ENCODE peak calls at places on chromosomes 5 and 9, in nine cellular contexts. Y, I, M, T, B, A, N, Z and X are unnamed samples. For H3K27me3, the result is how much of the 10 kb centered on the place peaks cover.

GRCh38 chr5:117621921-117622320 is 1047.3 kb upstream of the SEMA6A start:
- DNase-seq in Y (no peak), I (no peak), M (no peak), T (no peak), B (no peak), A (no peak), N (no peak), Z (no peak), X (no peak)

GRCh38 chr9:136107953-136108647 is 10.6 kb downstream of the TMEM250 start:
- DNase-seq in Y (no peak), I (no peak), M (no peak), T (no peak), B (no peak), A (no peak), N (no peak), Z (no peak), X (peak)

GRCh38 chr5:95884021-95884333 is 61.5 kb upstream of the GLRX start:
- DNase-seq in Y (no peak), I (no peak), M (no peak), T (no peak), B (no peak), A (no peak), N (no peak), Z (no peak), X (no peak)

GRCh38 chr5:139443766-139444473 is 4.6 kb upstream of the DNAJC18 start:
- DNase-seq in Y (no peak), I (no peak), M (no peak), T (no peak), B (no peak), A (no peak), N (peak), Z (no peak), X (peak)

GRCh38 chr5:8848997-8849585 is 696.8 kb downstream of the SEMA5A start:
- DNase-seq in Y (no peak), I (no peak), M (no peak), T (no peak), B (no peak), A (no peak), N (no peak), Z (no peak), X (no peak)

GRCh38 chr5:145975361-145976066 is 39.1 kb downstream of the SH3RF2 start:
- DNase-seq in Y (peak), I (no peak), M (no peak), T (peak), B (peak), A (no peak), N (peak), Z (no peak), X (peak)

GRCh38 chr5:83900307-83900706 is 179.7 kb upstream of the HAPLN1 start:
- DNase-seq in Y (no peak), I (peak), M (no peak), T (no peak), B (no peak), A (no peak), N (no peak), Z (no peak), X (no peak)

GRCh38 chr5:75335952-75336624 is 932 bp upstream of the HMGCR start:
- DNase-seq in Y (peak), I (no peak), M (no peak), T (no peak), B (peak), A (no peak), N (peak), Z (no peak), X (peak)

GRCh38 chr5:169003721-169004481 is 297.0 kb downstream of the SLIT3 start:
- DNase-seq in Y (no peak), I (peak), M (no peak), T (no peak), B (no peak), A (no peak), N (no peak), Z (no peak), X (no peak)

DNA sequence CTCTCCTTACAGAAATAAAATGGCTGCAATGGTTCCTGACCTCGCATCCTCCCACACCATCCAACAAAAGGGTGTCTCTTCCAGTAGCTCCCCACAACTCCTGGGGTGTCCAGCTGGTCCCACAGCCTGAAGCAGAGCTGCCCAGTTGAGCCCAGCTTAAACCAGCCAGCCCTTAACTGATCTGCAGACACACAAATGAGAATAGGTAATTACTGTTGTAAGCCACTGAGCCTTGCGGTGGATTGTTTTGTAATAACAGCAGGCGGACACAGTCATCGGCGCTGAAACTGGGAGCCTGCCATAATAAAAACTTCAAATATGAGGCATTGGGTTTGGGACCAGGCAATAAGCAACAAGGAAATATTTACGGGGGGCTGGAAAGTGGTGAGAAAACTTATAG is 10.4 kb upstream of the ZBTB43 start:
- DNase-seq in Y (no peak), I (no peak), M (no peak), T (no peak), B (no peak), A (no peak), N (no peak), Z (no peak), X (no peak)
- H3K27me3 ChIP-seq in Y (under half), I (under half), M (under half), T (under half), B (under half), A (under half), N (under half), Z (under half), X (under half)

DNA sequence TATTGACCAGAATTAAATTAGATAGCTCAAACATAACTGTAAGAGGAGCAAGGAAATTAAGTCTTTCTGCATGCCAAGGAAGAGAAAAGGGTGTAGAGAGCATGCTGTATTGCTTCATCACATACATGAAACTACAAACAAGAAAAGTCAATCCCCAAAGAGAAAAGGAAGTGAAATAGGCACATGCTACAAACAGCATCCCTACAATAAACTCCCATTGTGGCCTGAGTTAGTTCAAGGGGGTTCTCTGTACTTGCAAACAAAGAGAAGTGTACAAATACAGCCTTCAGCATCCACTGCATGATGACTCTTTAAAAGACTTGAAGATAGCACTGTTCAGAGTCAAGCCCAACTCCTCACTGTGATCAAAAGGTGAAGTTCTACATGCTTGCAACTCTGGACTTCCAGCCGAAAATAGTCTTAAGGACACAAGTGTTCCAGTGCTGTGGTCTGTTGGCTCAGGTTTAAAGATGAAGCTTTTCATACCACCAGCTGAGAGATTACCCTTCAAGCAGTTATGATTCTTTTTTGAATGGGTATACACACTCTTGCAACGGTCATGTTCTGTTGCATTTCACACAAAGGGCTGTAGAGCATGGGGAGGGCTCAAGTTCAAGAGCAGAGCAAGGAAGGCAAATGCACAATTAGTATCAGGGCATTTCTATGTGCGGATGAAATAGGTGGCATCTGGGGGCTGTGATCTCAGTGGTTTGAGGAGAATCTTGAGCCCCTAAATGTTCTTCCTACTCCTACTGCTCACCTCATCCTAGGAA is 534.5 kb downstream of the EBF1 start:
- DNase-seq in Y (no peak), I (no peak), M (no peak), T (no peak), B (no peak), A (no peak), N (no peak), Z (no peak), X (no peak)
- H3K27ac ChIP-seq in Y (no peak), I (no peak), M (no peak), T (no peak), B (no peak), A (no peak), N (no peak), Z (no peak), X (no peak)

DNA sequence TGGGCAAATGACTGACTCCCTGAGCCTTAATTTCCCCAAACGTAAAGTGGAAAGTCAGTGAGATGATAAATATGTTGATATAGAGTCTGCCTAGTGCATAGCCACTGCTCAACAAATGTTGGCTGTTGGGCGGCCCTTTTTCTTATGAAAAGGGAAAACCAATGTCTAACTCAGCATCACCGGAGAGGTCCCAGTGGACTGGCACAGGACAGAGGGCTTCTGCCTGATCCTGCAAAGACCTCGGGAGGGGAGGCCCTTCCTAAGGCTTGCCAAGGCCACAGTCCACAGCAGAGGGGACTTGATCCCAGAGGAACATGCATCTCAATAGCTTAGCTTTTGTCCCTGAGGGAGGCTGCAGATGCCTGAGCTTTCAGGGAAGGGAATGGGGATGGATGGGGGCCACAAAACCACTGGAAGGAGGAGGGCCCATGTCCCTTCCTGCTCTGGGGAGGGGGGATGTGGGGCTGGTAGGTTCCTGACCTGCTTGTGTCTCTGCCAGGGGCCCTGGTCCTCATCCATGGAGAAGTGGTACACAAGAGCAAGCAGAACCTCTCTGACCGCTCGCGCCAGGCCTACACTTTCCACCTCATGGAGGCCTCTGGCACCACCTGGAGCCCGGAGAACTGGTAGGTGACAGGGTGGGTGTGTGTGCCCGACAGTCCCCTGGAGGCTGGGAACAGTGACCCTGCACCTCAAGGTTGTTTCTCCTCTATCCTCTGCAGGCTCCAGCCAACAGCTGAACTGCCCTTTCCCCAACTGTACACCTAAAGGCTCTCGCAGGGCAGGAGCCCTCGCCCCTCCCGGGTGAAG is 6.3 kb downstream of the DOLK start:
- DNase-seq in Y (no peak), I (no peak), M (no peak), T (no peak), B (no peak), A (no peak), N (no peak), Z (no peak), X (no peak)
- H3K4me3 ChIP-seq in Y (no peak), I (no peak), M (no peak), T (no peak), B (no peak), A (no peak), N (no peak), Z (no peak), X (no peak)

GRCh38 chr5:11797132-11797531 is 107.1 kb downstream of the CTNND2 start:
- DNase-seq in Y (no peak), I (peak), M (peak), T (no peak), B (no peak), A (no peak), N (no peak), Z (no peak), X (peak)

GRCh38 chr5:11791777-11792176 is 112.5 kb downstream of the CTNND2 start:
- DNase-seq in Y (no peak), I (no peak), M (no peak), T (no peak), B (no peak), A (no peak), N (no peak), Z (no peak), X (no peak)

GRCh38 chr5:11792621-11793020 is 111.6 kb downstream of the CTNND2 start:
- DNase-seq in Y (no peak), I (no peak), M (no peak), T (no peak), B (no peak), A (no peak), N (no peak), Z (no peak), X (no peak)

GRCh38 chr5:11790201-11790600 is 114.0 kb downstream of the CTNND2 start:
- DNase-seq in Y (no peak), I (no peak), M (no peak), T (no peak), B (no peak), A (no peak), N (no peak), Z (no peak), X (no peak)

GRCh38 chr5:11793396-11793795 is 110.8 kb downstream of the CTNND2 start:
- DNase-seq in Y (no peak), I (no peak), M (no peak), T (no peak), B (no peak), A (no peak), N (no peak), Z (no peak), X (no peak)
- H3K27me3 ChIP-seq in Y (under half), I (under half), M (under half), T (under half), B (under half), A (under half), N (under half), Z (under half), X (under half)

GRCh38 chr9:113564804-113565237 is 101.3 kb downstream of the RGS3 start:
- DNase-seq in Y (no peak), I (peak), M (peak), T (peak), B (no peak), A (peak), N (no peak), Z (no peak), X (peak)
- H3K27ac ChIP-seq in Y (peak), I (no peak), M (peak), T (peak), B (no peak), A (peak), N (peak), Z (peak), X (peak)

GRCh38 chr5:176620333-176620981 is 9.9 kb downstream of the SNCB start:
- DNase-seq in Y (no peak), I (no peak), M (no peak), T (peak), B (no peak), A (no peak), N (no peak), Z (no peak), X (no peak)

GRCh38 chr5:176618783-176619182 is 8.8 kb upstream of the GPRIN1 start:
- DNase-seq in Y (no peak), I (no peak), M (no peak), T (no peak), B (no peak), A (no peak), N (no peak), Z (no peak), X (no peak)

GRCh38 chr5:176619569-176620332 is 9.8 kb upstream of the GPRIN1 start:
- DNase-seq in Y (no peak), I (no peak), M (no peak), T (no peak), B (no peak), A (no peak), N (no peak), Z (no peak), X (no peak)

GRCh38 chr5:176621661-176622079 is 8.7 kb downstream of the SNCB start:
- DNase-seq in Y (no peak), I (no peak), M (no peak), T (no peak), B (no peak), A (no peak), N (no peak), Z (no peak), X (peak)

DNA sequence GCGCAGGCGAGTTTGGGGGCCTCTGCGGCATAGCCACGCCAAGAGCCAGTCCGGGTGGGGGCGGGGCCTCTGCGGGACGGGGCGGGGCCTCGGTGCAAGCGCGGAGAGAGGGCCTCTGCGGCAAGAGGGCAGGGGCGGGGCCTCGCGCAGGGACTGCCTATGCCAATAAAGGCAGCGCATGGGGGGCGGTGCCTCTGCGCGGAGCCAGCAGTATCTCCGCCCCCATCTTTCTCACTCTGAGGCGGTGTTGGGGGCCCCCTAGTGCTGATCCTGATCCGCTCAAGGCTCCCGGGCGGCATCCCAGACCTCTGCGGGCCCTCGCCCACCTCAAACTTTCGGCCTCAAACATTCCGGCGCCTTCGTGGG is 9.2 kb upstream of the GPRIN1 start:
- DNase-seq in Y (no peak), I (peak), M (peak), T (no peak), B (peak), A (peak), N (peak), Z (no peak), X (no peak)
- H3K4me3 ChIP-seq in Y (no peak), I (peak), M (no peak), T (no peak), B (peak), A (no peak), N (peak), Z (no peak), X (no peak)

DNA sequence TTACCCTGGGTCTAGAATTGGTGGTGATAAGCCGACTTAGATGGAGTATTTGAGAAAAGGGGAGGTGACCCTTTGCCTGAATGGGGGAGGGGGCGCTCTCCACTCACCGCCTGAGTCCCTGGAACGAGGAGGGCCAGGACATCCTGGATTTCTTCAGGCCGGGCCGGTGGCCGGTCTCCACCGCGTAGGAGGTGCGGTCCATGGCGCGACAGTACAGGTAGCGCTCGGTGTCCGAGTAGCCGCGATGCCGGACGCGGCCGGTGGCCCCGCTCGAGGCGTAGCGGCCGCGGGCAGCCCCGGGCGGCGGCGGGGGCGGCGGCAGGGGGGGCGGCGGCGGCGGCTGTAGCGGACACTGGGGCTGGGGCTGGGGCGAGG is 478 bp downstream of the PDE4D start:
- DNase-seq in Y (no peak), I (peak), M (no peak), T (no peak), B (no peak), A (no peak), N (no peak), Z (no peak), X (no peak)
- H3K27me3 ChIP-seq in Y (under half), I (half or more), M (under half), T (under half), B (under half), A (half or more), N (under half), Z (under half), X (under half)

DNA sequence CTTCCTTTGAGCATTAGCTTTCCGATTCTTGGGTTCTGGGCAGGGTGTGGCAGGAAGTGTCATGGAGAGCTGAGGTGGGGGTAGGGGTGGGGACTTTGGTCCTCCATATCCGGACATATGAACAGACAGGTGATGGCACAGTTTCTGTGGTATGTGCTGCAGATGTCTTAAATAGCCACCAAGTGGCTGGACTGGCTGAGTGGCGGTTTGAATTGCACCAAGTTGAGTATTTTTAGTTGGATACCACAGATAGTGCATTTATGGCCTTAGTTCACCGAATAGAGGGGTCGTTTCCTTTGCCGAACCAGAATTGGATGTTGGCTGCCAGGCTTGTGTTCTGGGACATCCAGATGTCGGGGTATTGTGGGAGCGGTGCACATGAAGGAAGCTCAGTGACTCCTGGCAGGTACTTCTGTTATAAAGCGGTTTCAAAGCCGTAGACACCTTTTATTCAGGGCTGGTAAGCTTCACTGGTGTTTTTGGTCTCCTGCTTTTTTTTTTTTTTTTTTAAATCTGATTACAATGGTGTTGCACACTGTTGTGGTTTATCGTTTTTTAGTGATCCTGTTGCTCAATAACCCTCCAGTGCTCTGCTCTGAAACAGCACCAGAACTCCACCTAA is 15.1 kb upstream of the TNFAIP8 start:
- DNase-seq in Y (no peak), I (no peak), M (no peak), T (no peak), B (no peak), A (no peak), N (no peak), Z (no peak), X (no peak)
- H3K27ac ChIP-seq in Y (no peak), I (no peak), M (no peak), T (no peak), B (no peak), A (no peak), N (no peak), Z (no peak), X (no peak)

GRCh38 chr5:67006152-67006848 is 190.3 kb downstream of the CD180 start:
- DNase-seq in Y (no peak), I (no peak), M (no peak), T (no peak), B (no peak), A (no peak), N (no peak), Z (no peak), X (no peak)
- H3K4me3 ChIP-seq in Y (peak), I (no peak), M (peak), T (peak), B (no peak), A (peak), N (peak), Z (peak), X (no peak)

GRCh38 chr5:176695073-176695472 is 47.8 kb downstream of the TSPAN17 start:
- DNase-seq in Y (no peak), I (no peak), M (no peak), T (no peak), B (no peak), A (no peak), N (no peak), Z (no peak), X (no peak)
- H3K27me3 ChIP-seq in Y (under half), I (under half), M (under half), T (under half), B (under half), A (half or more), N (half or more), Z (under half), X (under half)